ENCODE peak calls at places on chromosomes 5 and 9, in seven cellular contexts. Z is gastrocnemius medialis, U is fibroblast of lung, E is colonic mucosa, V is kidney, W is ovary, D is IMR-90. O is an unnamed sample. For H3K9me3 and H3K36me3, the result is how much of the 10 kb centered on the place peaks cover.

GRCh38 chr9:16873131-16873787 is 2.8 kb upstream of the BNC2 start:
- DNase-seq in V (no peak), W (no peak), D (peak), U (peak), E (no peak), Z (no peak), O (no peak)

GRCh38 chr5:64977779-64978178 is 209.0 kb downstream of the CWC27 start:
- DNase-seq in U (peak), E (no peak), Z (no peak), V (no peak), W (no peak), D (peak), O (peak)

GRCh38 chr5:37029436-37029835 is 152.9 kb downstream of the NIPBL start:
- DNase-seq in U (no peak), V (no peak), E (no peak), W (no peak), D (no peak), Z (no peak), O (no peak)

GRCh38 chr5:138647261-138647788 is 72.1 kb upstream of the HSPA9 start:
- DNase-seq in W (no peak), Z (no peak), U (peak), E (no peak), V (peak), D (peak), O (no peak)

GRCh38 chr9:89619019-89619418 is 14.2 kb downstream of the GADD45G start:
- DNase-seq in V (no peak), D (no peak), Z (no peak), U (no peak), W (no peak), E (no peak), O (no peak)

GRCh38 chr5:156121234-156121633 is 205.7 kb upstream of the SGCD start:
- DNase-seq in D (peak), U (peak), Z (no peak), W (no peak), E (no peak), V (no peak), O (peak)

GRCh38 chr5:127392762-127393161 is 102.2 kb downstream of the MEGF10 start:
- DNase-seq in Z (no peak), U (no peak), V (no peak), E (no peak), W (no peak), D (no peak), O (no peak)

GRCh38 chr9:133355881-133356357 is 368 bp downstream of the SURF1 start:
- DNase-seq in D (no peak), W (no peak), U (no peak), E (no peak), Z (no peak), V (peak), O (no peak)

GRCh38 chr5:169798438-169798837 is 161.4 kb downstream of the DOCK2 start:
- DNase-seq in W (no peak), E (no peak), Z (no peak), V (no peak), D (no peak), U (no peak), O (no peak)

GRCh38 chr5:56838409-56839039 is 23.2 kb downstream of the MAP3K1 start:
- DNase-seq in U (peak), Z (no peak), V (no peak), D (peak), E (no peak), W (no peak), O (peak)

GRCh38 chr5:72849546-72849945 is 33.1 kb downstream of the TNPO1 start:
- DNase-seq in W (no peak), U (no peak), Z (no peak), E (no peak), V (no peak), D (no peak), O (no peak)

GRCh38 chr5:142363619-142363963 is 38.8 kb upstream of the SPRY4 start:
- DNase-seq in U (no peak), V (no peak), W (no peak), E (no peak), Z (no peak), D (no peak), O (no peak)

GRCh38 chr9:34983209-34983608 is 6.3 kb upstream of the DNAJB5 start:
- DNase-seq in U (no peak), W (no peak), Z (no peak), E (no peak), V (no peak), D (no peak), O (no peak)

GRCh38 chr9:106925392-106925791 is 62.4 kb downstream of the ZNF462 start:
- DNase-seq in W (no peak), Z (no peak), E (no peak), V (no peak), D (no peak), U (no peak), O (no peak)

DNA sequence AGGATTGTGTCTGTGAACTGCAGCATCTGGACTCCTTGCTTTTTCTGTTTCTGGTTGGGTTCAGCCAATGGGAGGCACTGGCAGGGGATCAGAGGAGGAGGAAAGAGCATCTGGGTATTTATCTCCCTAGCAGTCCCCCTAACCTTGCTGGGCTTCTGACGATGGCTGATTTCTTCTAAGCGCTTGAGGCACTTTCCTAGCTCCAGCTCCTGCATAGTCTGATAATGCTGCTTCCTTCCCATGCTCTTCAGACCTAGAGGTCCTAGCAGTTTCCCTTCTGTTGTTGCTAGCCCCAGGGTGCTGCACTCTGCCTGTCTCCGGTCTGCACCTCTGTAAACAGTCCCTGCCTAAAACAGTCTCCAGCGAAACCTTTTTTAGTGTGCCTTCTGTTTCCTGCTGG is 225.1 kb downstream of the PDZD2 start:
- DNase-seq in W (no peak), E (no peak), V (no peak), D (no peak), Z (no peak), U (no peak), O (no peak)
- H3K4me3 ChIP-seq in W (no peak), E (no peak), V (no peak), D (no peak), Z (no peak), U (no peak), O (no peak)

GRCh38 chr5:179112469-179113142 is 52.4 kb downstream of the ZNF354C start:
- DNase-seq in Z (no peak), U (no peak), D (no peak), E (peak), V (peak), W (no peak), O (no peak)

GRCh38 chr5:179113143-179113530 is 53.0 kb downstream of the ZNF354C start:
- DNase-seq in D (no peak), V (peak), U (no peak), Z (no peak), E (peak), W (no peak), O (no peak)

GRCh38 chr5:179113945-179114641 is 53.9 kb downstream of the ZNF354C start:
- DNase-seq in W (no peak), E (peak), U (no peak), Z (no peak), D (no peak), V (peak), O (no peak)

GRCh38 chr5:179110528-179110927 is 50.4 kb downstream of the ZNF354C start:
- DNase-seq in V (peak), Z (no peak), D (no peak), W (no peak), U (no peak), E (no peak), O (no peak)

DNA sequence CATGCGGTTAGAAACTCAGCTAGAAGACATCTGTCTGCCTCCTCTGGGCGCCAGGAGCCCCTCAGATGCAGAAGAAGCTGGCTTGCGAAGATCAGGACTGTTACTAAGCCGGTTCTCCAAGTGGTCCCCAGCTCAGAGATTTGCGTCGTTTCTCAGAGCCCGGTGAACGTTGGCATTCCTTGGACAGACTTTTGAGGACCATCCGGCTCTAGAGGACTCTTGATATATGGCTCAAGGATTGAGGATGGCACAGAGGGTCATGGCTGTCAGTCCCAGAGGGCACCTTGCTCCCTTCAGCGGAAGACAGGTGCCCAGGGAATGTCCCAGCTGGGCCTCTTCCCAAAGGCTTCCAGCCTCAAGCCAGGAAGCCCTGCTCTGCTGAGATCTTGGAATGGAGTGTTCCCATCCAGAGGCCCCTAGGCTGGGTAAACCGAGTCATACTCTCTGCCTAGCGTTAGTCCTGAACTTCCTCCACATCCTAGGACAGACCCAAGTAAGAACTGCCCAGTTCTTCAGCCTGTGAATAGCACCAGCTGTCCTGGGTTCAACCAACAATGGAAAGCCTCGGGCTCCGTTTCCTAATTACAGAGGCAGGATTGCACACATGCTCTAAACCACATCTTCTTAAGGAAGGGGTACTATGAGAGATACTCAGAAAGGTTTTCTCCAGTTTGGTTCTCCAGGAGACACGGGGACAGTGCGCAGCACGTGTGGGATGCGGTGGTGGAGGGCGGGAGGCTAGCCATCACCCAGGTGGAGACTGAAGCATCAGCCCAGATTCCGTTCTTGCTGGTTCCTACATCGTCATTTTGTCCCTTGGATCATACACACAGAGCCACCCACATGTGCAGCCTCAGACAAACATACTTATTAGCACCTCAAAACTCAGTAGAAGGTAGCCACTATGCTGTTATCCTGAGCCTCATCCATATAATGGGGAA is 51.4 kb downstream of the ZNF354C start:
- DNase-seq in Z (no peak), U (no peak), W (no peak), D (no peak), V (peak), E (peak), O (no peak)
- H3K9me3 ChIP-seq in Z (under half), U (under half), W (under half), D (under half), V (under half), E (under half), O (under half)

DNA sequence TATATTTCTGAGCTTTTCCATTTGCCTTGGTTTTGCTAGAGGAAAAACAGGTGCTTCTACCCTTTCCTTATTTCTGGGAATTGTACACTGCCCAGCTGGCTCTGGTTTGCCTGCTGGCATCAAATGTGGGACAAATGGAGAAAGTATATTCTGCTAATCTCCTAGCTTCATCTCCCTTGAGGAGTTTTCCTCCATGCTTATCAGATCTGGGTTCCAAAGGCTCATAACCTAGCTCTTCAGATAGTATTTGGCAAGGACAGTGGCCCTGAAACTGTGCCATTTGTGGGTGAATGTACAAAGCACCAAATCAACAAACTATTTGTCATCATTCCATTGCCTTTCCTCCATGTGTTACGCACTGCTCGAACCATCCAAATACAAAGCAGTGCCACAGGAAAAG is 16.2 kb downstream of the PRLR start:
- DNase-seq in V (no peak), U (no peak), Z (no peak), D (no peak), W (no peak), E (no peak), O (no peak)
- H3K36me3 ChIP-seq in V (under half), U (under half), Z (under half), D (under half), W (under half), E (under half), O (under half)

GRCh38 chr5:944621-944927 is 51.9 kb downstream of the TRIP13 start:
- DNase-seq in E (no peak), V (no peak), Z (no peak), W (no peak), D (no peak), U (no peak), O (no peak)

GRCh38 chr5:944992-945685 is 52.5 kb downstream of the TRIP13 start:
- DNase-seq in U (no peak), D (no peak), E (no peak), V (no peak), Z (no peak), W (no peak), O (no peak)

GRCh38 chr5:945691-946541 is 53.2 kb downstream of the TRIP13 start:
- DNase-seq in U (no peak), D (no peak), W (no peak), Z (no peak), E (no peak), V (no peak), O (peak)

GRCh38 chr5:943201-943873 is 50.7 kb downstream of the TRIP13 start:
- DNase-seq in D (no peak), V (no peak), E (no peak), Z (no peak), W (no peak), U (no peak), O (no peak)

DNA sequence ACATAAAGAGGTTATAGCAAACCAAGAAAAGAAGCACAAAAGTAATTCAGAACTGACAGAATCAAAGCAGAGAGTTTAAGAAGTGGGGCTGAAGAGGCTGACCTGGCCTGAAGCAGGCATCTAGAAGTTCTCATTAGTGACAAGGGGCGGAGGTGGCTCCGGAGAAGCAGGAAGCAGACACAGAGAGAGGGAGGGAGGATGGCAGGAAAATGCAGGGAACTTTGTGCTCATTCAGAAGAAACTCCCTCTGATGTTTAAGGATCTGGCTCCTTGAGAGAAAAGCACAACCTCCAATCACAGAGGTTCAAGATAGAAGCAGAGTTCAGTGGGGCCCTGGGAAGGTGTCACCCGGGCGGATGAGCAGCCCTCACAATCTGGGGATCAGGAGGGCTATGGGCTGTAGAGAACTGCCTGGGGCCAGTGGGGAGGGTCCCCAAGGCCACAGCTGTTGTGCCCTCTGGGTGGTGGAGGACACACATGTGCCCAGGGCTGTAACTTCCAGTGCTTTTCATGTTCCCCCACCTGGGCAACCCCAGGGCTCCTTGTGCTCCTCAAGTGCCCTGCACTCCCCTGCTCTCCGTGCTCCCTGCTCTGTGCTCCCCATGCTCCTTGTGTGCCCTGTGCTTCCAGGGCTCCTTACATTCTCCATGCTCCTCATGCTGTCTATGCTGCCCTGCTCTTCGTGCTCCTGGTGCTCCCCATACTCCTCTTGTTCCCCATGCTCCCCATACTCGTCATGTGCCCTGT is 51.4 kb downstream of the TRIP13 start:
- DNase-seq in D (no peak), Z (no peak), W (no peak), U (no peak), E (no peak), V (no peak), O (no peak)
- H3K4me3 ChIP-seq in D (no peak), Z (no peak), W (no peak), U (no peak), E (no peak), V (no peak), O (no peak)

GRCh38 chr5:12250454-12250853 is 346.2 kb upstream of the CTNND2 start:
- DNase-seq in U (no peak), Z (no peak), V (no peak), E (no peak), W (no peak), D (no peak), O (no peak)
- H3K9me3 ChIP-seq in U (under half), Z (under half), V (under half), E (under half), W (under half), D (under half), O (under half)

DNA sequence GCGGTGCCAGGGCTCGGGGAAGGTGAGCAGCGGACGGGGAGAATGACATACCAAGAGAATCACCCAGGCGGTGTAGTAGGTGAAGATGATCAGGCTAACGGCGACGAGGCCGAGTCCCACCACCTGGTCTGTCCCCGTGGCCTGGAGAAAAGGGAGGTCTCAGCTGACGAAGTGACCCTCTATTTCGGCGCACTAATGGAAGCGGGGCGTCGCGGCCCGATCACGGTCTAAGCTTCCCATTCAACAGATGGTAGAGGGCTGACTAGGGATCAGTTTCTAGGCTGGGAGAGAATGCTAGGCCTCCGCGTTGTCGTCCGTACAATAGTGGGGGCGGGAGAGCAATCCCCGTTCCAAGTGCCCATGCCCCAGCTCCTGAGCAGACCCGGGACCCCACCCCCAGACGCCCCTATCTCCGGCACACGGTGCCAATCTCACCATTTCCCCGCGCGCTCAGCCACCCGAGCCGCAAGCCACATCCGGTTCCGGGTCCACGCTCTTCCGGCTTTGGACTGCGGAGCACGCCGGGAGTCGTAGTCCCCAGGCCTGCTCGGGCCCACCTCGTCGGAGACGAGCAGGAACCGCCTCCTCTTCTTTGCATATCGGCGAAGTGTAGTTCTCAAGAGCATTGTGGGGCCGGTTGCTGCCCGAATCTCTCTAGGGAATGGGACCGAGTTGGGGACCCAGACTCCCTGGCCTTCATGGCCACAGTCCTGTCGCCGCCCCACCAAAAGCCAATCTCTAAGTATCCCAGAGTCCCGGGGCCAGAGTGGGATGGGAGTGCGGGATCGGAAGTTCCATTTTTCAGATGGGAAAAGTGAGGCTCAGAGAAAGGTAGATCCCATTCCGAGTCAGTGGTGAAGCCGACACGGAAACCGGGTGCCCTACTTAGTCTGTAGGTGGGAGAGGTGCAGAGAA is at the start of gene DPM2:
- DNase-seq in E (peak), D (peak), V (peak), U (peak), Z (peak), W (peak), O (peak)
- H3K36me3 ChIP-seq in E (under half), D (under half), V (under half), U (under half), Z (under half), W (under half), O (under half)